ENCODE peak calls at places on chromosomes 3 and 15, in nine cellular contexts. N is foreskin keratinocyte, Z is breast epithelium, A is right atrium auricular region, M is PC-3, Q is neural progenitor cell, P is psoas muscle, V is left lung, B is cardiac muscle cell. J is an unnamed sample. For H3K27me3 and H3K4me1, the result is how much of the 10 kb centered on the place peaks cover.

GRCh38 chr15:36005542-36005941 is 459.6 kb upstream of the DPH6 start:
- DNase-seq in N (no peak), Z (no peak), A (no peak), M (no peak), Q (no peak), P (no peak), V (no peak), B (no peak), J (no peak)

GRCh38 chr15:51416129-51416528 is 74.7 kb downstream of the GLDN start:
- DNase-seq in N (no peak), Z (no peak), A (no peak), M (no peak), Q (no peak), P (no peak), V (no peak), B (no peak), J (no peak)

GRCh38 chr15:56243117-56243773 is 434 bp downstream of the RFX7 start:
- DNase-seq in N (no peak), Z (no peak), A (no peak), M (no peak), Q (peak), P (peak), V (peak), B (peak), J (peak)

GRCh38 chr3:177804032-177804431 is 606.8 kb upstream of the TBL1XR1 start:
- DNase-seq in N (no peak), Z (no peak), A (no peak), M (no peak), Q (no peak), P (no peak), V (no peak), B (no peak), J (no peak)

GRCh38 chr3:146817705-146818104 is 212.6 kb upstream of the PLSCR5 start:
- DNase-seq in N (no peak), Z (no peak), A (no peak), M (peak), Q (peak), P (no peak), V (no peak), B (peak), J (no peak)

GRCh38 chr3:86996261-86996955 is 5.5 kb upstream of the VGLL3 start:
- DNase-seq in N (no peak), Z (no peak), A (no peak), M (no peak), Q (no peak), P (no peak), V (no peak), B (no peak), J (no peak)

GRCh38 chr3:160885791-160886286 is 129.8 kb downstream of the PPM1L start:
- DNase-seq in N (no peak), Z (no peak), A (no peak), M (peak), Q (peak), P (peak), V (peak), B (peak), J (no peak)

GRCh38 chr3:166685246-166685645 is 694.9 kb downstream of the ZBBX start:
- DNase-seq in N (no peak), Z (no peak), A (no peak), M (peak), Q (no peak), P (no peak), V (no peak), B (no peak), J (no peak)

DNA sequence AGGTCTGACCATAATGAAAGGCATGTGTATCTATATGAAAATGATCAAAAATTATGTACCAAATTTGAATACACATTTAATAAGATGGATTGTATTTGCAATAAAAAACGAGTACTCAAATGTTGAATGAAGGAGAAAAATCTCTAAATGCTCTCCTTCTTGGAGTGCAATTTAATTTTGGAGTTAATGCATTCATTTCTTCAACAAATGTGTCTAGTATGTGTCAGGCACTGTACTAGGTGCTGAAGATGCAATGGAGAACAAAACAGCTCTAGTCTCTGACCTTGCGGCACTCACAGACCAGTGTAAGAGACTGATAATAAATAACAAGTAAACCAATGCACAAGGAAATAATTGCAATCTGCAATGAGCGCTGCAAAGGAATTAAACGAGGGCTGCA is 28.8 kb downstream of the CA12 start:
- DNase-seq in N (no peak), Z (no peak), A (no peak), M (no peak), Q (no peak), P (no peak), V (no peak), B (no peak), J (no peak)
- H3K27ac ChIP-seq in N (no peak), Z (no peak), A (no peak), M (no peak), Q (no peak), P (no peak), V (no peak), B (no peak), J (no peak)

GRCh38 chr3:128432898-128433629 is 33.6 kb downstream of the DNAJB8 start:
- DNase-seq in N (no peak), Z (no peak), A (no peak), M (peak), Q (peak), P (peak), V (peak), B (peak), J (no peak)
- H3K27me3 ChIP-seq in N (half or more), Z (under half), A (under half), M (under half), Q (half or more), P (under half), V (half or more), B (half or more), J (under half)

DNA sequence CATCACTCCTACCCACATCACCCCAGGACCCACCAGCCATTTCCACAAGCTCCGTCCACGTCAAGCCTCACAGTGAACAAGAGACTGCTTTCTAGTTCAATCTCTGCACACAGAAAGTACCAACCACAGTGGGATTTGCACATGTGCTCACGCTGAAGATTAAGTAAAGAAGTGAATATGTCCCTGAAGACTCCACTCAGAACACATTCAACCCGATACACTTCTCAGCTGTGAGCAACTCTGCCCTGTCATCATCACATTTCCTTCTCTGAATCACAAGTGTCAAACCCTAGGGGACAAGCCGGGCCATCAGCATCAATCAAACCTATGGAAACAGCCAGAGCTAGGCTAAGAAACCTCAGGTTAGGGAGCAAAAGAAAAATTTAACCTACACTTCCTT is 1.9 kb downstream of the STIMATE start:
- DNase-seq in N (no peak), Z (no peak), A (no peak), M (no peak), Q (no peak), P (no peak), V (no peak), B (no peak), J (no peak)
- H3K4me1 ChIP-seq in N (under half), Z (under half), A (under half), M (under half), Q (under half), P (under half), V (half or more), B (under half), J (under half)

GRCh38 chr15:38304486-38304885 is 51.9 kb downstream of the SPRED1 start:
- DNase-seq in N (no peak), Z (no peak), A (no peak), M (no peak), Q (no peak), P (no peak), V (no peak), B (no peak), J (no peak)
- H3K27ac ChIP-seq in N (no peak), Z (peak), A (peak), M (no peak), Q (no peak), P (no peak), V (no peak), B (no peak), J (no peak)

GRCh38 chr3:58800032-58800431 is 133.5 kb upstream of the FAM3D start:
- DNase-seq in N (no peak), Z (no peak), A (no peak), M (no peak), Q (no peak), P (no peak), V (no peak), B (no peak), J (no peak)

GRCh38 chr3:58801541-58801940 is 135.0 kb upstream of the FAM3D start:
- DNase-seq in N (no peak), Z (no peak), A (no peak), M (no peak), Q (no peak), P (no peak), V (peak), B (peak), J (no peak)

GRCh38 chr3:58800940-58801339 is 134.4 kb upstream of the FAM3D start:
- DNase-seq in N (no peak), Z (no peak), A (no peak), M (no peak), Q (no peak), P (no peak), V (no peak), B (no peak), J (no peak)

GRCh38 chr3:58799271-58799670 is 132.7 kb upstream of the FAM3D start:
- DNase-seq in N (no peak), Z (no peak), A (no peak), M (no peak), Q (no peak), P (no peak), V (no peak), B (no peak), J (no peak)

DNA sequence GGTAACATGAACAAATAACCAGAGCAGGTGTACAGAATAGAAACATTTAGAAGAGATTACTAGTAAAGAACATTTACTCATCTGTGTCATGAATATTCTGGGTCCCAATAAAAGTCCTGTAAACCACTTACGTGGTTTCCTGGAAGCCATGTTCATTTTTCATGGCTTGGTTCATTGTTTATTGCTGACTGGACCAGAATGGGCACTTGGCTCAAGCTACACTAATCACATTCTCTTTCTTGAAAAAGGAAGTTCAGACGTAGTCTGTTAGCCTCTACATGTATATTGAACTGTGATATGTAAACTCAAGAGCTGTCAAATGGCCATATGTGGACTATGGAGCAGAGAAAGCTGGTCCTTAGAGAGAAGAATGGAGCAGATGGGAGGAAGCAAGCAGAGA is 138.3 kb upstream of the FAM3D start:
- DNase-seq in N (no peak), Z (no peak), A (no peak), M (no peak), Q (no peak), P (no peak), V (no peak), B (no peak), J (no peak)
- H3K27me3 ChIP-seq in N (under half), Z (under half), A (under half), M (under half), Q (under half), P (under half), V (under half), B (under half), J (under half)

GRCh38 chr15:31336943-31337295 is 10.3 kb downstream of the KLF13 start:
- DNase-seq in N (no peak), Z (no peak), A (no peak), M (no peak), Q (no peak), P (no peak), V (no peak), B (no peak), J (no peak)

GRCh38 chr15:31338879-31339557 is 12.4 kb downstream of the KLF13 start:
- DNase-seq in N (no peak), Z (no peak), A (peak), M (peak), Q (no peak), P (peak), V (no peak), B (peak), J (peak)

GRCh38 chr15:31337352-31338031 is 10.9 kb downstream of the KLF13 start:
- DNase-seq in N (no peak), Z (no peak), A (no peak), M (no peak), Q (no peak), P (no peak), V (no peak), B (no peak), J (no peak)

GRCh38 chr15:31339558-31339895 is 12.9 kb downstream of the KLF13 start:
- DNase-seq in N (no peak), Z (no peak), A (no peak), M (no peak), Q (no peak), P (no peak), V (no peak), B (no peak), J (no peak)

DNA sequence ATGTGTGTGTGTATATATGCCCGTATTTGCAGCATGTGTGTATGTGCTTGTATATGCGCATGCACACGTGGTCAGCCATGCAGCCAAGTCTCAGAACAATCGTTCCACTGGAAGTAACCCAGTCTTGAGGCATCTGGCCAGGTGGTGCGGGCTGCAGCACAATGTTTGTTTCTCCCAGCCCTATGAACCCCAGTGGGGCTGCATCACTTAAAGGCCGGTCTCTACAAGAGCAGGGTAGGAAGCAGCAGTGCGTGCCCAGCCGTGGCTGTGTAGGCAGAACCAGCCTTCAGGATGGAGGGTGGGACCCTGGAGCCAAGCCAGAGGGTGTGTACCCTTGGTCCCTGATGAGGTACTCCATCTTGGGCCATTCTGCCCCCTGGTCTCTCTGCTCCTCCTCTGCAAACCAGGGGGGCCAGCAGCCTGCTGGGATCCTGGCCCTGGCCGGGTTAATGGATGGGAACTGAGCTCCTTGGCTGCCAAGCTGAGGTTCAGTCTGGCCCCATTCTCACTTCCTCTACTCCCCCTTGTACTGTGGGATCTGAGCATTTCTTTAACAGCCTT is 11.8 kb downstream of the KLF13 start:
- DNase-seq in N (no peak), Z (no peak), A (no peak), M (no peak), Q (no peak), P (peak), V (no peak), B (no peak), J (no peak)
- H3K4me1 ChIP-seq in N (under half), Z (under half), A (under half), M (under half), Q (under half), P (half or more), V (half or more), B (under half), J (under half)

GRCh38 chr3:62749657-62750056 is 125.6 kb downstream of the CADPS start:
- DNase-seq in N (no peak), Z (no peak), A (no peak), M (no peak), Q (no peak), P (no peak), V (no peak), B (no peak), J (no peak)

GRCh38 chr3:62749130-62749529 is 126.1 kb downstream of the CADPS start:
- DNase-seq in N (no peak), Z (no peak), A (no peak), M (no peak), Q (no peak), P (no peak), V (no peak), B (no peak), J (no peak)
- H3K27ac ChIP-seq in N (no peak), Z (no peak), A (no peak), M (no peak), Q (no peak), P (no peak), V (no peak), B (no peak), J (no peak)

DNA sequence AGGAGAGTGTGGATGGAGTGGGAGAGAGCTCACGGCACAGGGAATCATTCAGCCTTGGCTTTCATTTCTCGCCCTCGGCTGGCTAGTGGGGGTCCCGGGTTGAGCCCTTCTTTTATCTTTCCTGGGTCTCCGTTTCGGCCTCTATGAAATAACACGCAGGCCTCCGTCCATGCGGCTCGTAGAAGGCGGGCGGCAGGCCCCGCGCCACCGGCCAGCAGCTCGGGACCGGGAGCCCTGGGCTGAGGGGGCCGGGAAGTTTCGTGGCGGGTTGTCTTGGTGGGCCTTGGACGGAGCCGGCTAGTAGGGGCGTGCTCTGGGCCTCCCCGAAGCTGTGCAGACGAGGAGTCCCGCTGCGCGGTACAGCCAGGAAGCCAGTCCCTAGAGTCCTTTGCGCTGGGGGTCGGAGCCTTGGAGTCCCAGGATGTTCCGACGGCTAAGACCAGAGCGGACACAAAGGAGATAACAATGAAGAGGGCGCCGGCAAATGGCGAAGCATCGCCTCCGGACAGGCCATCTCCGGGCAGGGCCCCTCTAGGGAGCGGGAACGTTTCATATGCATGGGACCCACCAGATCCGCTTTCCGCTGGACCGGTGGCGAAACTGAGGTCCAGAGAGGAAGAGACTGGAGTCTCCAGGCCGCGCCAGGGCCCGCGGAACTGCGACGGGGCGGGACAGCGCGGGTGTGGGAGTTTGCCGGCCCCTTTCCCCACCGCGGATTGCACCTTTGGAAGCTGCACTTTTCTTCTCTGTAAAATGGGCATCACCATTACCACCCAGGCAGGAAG is 4.3 kb downstream of the RNU6-1 start:
- DNase-seq in N (no peak), Z (no peak), A (no peak), M (no peak), Q (peak), P (peak), V (peak), B (no peak), J (no peak)
- H3K27me3 ChIP-seq in N (half or more), Z (under half), A (under half), M (under half), Q (half or more), P (under half), V (half or more), B (half or more), J (half or more)

J was measured in SJSA1.